ENCODE peak calls at places on chromosomes 4 and X, in five cellular contexts. N is heart left ventricle, X is brain microvascular endothelial cell, W is right lobe of liver, R is A549. L is an unnamed sample.

GRCh38 chr4:1365271-1366178 is 18.5 kb downstream of the UVSSA start:
- DNase-seq in R (no peak), X (no peak), N (peak; percentile 47), W (peak; percentile 12), L (no peak)

GRCh38 chr4:132839070-132839469 is 310.0 kb upstream of the PCDH10 start:
- DNase-seq in R (no peak), N (no peak), W (no peak), X (no peak), L (no peak)

GRCh38 chrX:13476384-13476783 is 93.0 kb upstream of the EGFL6 start:
- DNase-seq in X (no peak), R (no peak), N (no peak), W (no peak), L (no peak)

GRCh38 chrX:134659761-134660160 is 1.5 kb upstream of the PLAC1 start:
- DNase-seq in R (no peak), N (no peak), X (no peak), W (no peak), L (no peak)

GRCh38 chrX:74526786-74527185 is 87.6 kb downstream of the RLIM start:
- DNase-seq in N (no peak), R (no peak), X (no peak), W (no peak), L (no peak)

GRCh38 chr4:6342530-6343293 is 73.1 kb downstream of the WFS1 start:
- DNase-seq in R (peak; percentile 24), W (no peak), N (peak; percentile 59), X (no peak), L (no peak)

GRCh38 chr4:5036239-5036638 is 15.0 kb upstream of the STK32B start:
- DNase-seq in W (no peak), R (no peak), N (no peak), X (peak; percentile 32), L (no peak)

GRCh38 chr4:114598191-114599121 is at the start of gene UGT8:
- DNase-seq in R (peak; percentile 5), W (peak; percentile 32), X (no peak), N (peak; percentile 72), L (peak; percentile 56)

GRCh38 chrX:41110801-41111625 is 25.8 kb downstream of the USP9X start:
- DNase-seq in R (no peak), W (no peak), X (peak; percentile 37), N (no peak), L (no peak)

GRCh38 chr4:113943863-113944262 is 35.6 kb downstream of the ARSJ start:
- DNase-seq in X (no peak), N (no peak), R (no peak), W (no peak), L (no peak)

GRCh38 chr4:114037981-114038380 is 58.5 kb upstream of the ARSJ start:
- DNase-seq in N (no peak), R (no peak), X (no peak), W (no peak), L (no peak)

DNA sequence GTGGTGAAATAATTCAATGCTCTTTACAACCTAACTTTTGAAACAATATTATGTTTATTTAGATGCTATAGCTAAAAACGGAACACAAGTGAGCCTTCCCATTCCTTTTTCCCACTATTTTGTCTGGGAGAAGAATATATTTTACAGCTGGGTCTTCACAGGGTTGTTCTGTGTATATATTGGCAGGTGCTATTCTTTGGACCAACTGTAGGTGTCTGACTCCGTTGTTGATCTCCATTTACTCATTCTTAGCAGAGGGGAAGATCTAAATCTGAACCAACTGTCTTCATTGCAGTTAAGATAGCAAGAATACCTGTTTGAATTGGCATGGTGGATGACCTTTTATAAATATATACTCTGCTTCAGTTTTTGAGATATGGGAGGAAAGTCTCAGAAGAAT is 257.4 kb downstream of the CFAP299 start:
- DNase-seq in N (no peak), X (no peak), R (peak; percentile 0), W (no peak), L (no peak)
- TF ChIP-seq CTCF in N (no peak), X (no peak), R (no peak), W (no peak), L (peak; percentile 12)

DNA sequence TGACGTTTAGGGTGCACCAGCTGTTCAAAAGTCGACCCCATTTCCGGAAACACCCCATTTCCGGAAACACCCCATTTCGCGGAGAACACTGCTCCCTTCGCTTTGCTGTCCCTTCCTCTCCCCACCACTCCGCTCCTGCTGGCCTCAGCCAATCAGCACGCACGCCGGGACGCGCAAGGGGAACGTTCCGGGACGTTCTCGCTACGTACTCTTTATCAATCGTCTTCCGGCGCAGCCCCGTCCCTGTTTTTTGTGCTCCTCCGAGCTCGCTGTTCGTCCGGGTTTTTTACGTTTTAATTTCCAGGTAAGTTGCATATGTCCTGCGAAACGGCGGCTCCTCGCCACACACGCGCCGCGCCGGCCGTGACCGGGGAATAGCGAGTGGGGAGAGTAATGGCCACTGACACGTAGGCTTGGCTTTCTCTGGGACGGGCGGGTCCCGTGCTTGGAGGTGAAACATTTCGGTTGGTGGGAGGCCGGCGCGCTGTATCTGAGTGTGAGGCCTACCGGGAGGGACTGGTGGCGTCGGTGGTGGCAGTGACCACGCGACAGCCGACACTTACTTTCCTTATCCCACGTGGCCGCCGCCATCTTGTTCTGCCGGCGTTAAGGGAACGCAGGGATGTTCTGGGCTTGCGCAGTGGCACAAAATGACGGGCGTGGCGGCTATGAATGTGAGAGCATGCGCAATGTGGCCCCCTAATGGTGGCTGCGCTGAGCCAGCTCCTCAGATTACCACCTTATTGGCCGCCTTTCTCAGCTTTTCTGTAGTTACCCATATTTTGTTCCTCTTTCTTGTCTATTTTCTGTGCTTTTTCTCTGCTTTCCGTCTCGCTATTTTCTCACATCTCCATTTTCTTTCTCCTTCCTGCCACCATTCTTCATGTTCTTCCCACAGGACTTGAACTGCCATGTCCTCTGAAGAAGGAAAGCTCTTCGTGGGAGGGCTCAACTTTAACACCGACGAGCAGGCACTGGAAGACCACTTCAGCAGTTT is at the start of gene RBM3:
- DNase-seq in X (peak; percentile 91), N (peak; percentile 95), W (peak; percentile 92), R (peak; percentile 95), L (peak; percentile 67)
- TF ChIP-seq CTCF in X (peak; percentile 53), N (peak; percentile 44), W (peak; percentile 36), R (peak; percentile 28), L (peak; percentile 53)

GRCh38 chr4:144176476-144176875 is 36.0 kb upstream of the GYPA start:
- DNase-seq in R (no peak), W (no peak), X (peak; percentile 4), N (no peak), L (no peak)

GRCh38 chr4:144178414-144178813 is 37.9 kb upstream of the GYPA start:
- DNase-seq in X (peak; percentile 14), N (no peak), R (no peak), W (no peak), L (no peak)

GRCh38 chr4:144171697-144172096 is 31.2 kb upstream of the GYPA start:
- DNase-seq in N (no peak), X (no peak), R (no peak), W (no peak), L (no peak)

GRCh38 chr4:144179152-144179739 is 38.7 kb upstream of the GYPA start:
- DNase-seq in X (peak; percentile 20), N (no peak), W (no peak), R (no peak), L (no peak)

GRCh38 chr4:144174401-144175067 is 34.0 kb upstream of the GYPA start:
- DNase-seq in X (peak; percentile 49), R (peak; percentile 45), W (no peak), N (no peak), L (no peak)
- TF ChIP-seq CTCF in X (no peak), R (peak; percentile 66), W (peak; percentile 50), N (peak; percentile 61), L (peak; percentile 81)

GRCh38 chrX:21770631-21771321 is 12.9 kb upstream of the SMPX start:
- DNase-seq in R (peak; percentile 44), N (no peak), W (peak; percentile 18), X (no peak), L (no peak)
- TF ChIP-seq CTCF in R (no peak), N (no peak), W (no peak), X (no peak), L (peak; percentile 25)

GRCh38 chrX:45749375-45749774 is 548.7 kb upstream of the DIPK2B start:
- DNase-seq in N (no peak), W (no peak), R (no peak), X (no peak), L (no peak)
- TF ChIP-seq CTCF in N (no peak), W (peak; percentile 19), R (peak; percentile 33), X (peak; percentile 47), L (no peak)

GRCh38 chr4:3442959-3443749 is 1.4 kb downstream of the HGFAC start:
- DNase-seq in W (peak; percentile 58), X (no peak), R (peak; percentile 40), N (peak; percentile 79), L (peak; percentile 61)

GRCh38 chr4:3442460-3442958 is 741 bp downstream of the HGFAC start:
- DNase-seq in N (peak; percentile 34), W (peak; percentile 30), R (no peak), X (no peak), L (no peak)

GRCh38 chr4:3445111-3445820 is 3.5 kb downstream of the HGFAC start:
- DNase-seq in X (no peak), R (no peak), N (peak; percentile 46), W (peak; percentile 19), L (no peak)

GRCh38 chr4:3444351-3445110 is 2.8 kb downstream of the HGFAC start:
- DNase-seq in R (no peak), N (peak; percentile 56), X (no peak), W (peak; percentile 21), L (no peak)

DNA sequence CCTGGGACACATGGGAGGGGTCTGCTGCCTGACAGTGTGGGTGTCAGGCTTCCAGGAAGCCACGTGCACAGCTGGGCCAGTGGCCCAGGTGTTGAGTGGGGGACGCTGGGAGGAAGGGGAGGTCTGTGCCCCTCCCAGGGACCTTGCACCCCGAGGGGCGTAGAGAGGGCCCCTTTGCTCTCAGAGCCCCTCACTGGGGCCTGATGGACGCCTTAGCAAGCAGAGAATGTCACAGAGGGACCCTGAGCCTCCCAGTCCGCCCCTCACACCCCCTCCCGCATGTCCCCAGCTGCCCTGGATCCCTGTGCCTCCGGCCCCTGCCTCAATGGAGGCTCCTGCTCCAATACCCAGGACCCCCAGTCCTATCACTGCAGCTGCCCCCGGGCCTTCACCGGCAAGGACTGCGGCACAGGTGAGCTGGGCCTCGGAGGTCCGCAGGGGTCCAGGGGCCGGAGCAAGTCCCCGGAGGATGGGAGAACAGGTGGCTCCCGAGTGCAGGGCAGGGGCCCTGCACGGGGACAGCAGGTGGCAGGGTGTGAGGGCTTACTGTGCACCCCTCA is 2.1 kb downstream of the HGFAC start:
- DNase-seq in X (no peak), R (no peak), W (peak; percentile 19), N (peak; percentile 55), L (no peak)
- TF ChIP-seq CTCF in X (no peak), R (peak; percentile 10), W (no peak), N (peak; percentile 38), L (no peak)

GRCh38 chrX:103919336-103919682 is 43.1 kb upstream of the TMSB15B start:
- DNase-seq in R (peak; percentile 72), W (no peak), X (peak; percentile 8), N (no peak), L (no peak)
- TF ChIP-seq CTCF in R (no peak), W (peak; percentile 15), X (peak; percentile 62), N (peak; percentile 10), L (peak; percentile 55)